ENCODE peak calls at places on chromosome 21, in five cellular contexts. U is H7, L is transverse colon, V is NCI-H1092, N is WTC11. B is an unnamed sample.

GRCh38 chr21:16305686-16306085 is 575.9 kb downstream of the USP25 start:
- DNase-seq in U (no peak), L (no peak), V (peak), N (no peak), B (no peak)

GRCh38 chr21:42527489-42528158 is 14.0 kb downstream of the SLC37A1 start:
- DNase-seq in U (no peak), L (no peak), V (no peak), N (no peak), B (no peak)

GRCh38 chr21:32307706-32308105 is 9.1 kb downstream of the MRAP start:
- DNase-seq in U (no peak), L (no peak), V (no peak), N (no peak), B (no peak)

GRCh38 chr21:31459457-31459856 is 115.4 kb upstream of the TIAM1 start:
- DNase-seq in U (no peak), L (no peak), V (no peak), N (no peak), B (no peak)

GRCh38 chr21:44395260-44395659 is 41.8 kb downstream of the TRPM2 start:
- DNase-seq in U (no peak), L (no peak), V (no peak), N (no peak), B (no peak)

GRCh38 chr21:42263591-42264131 is 44.7 kb downstream of the ABCG1 start:
- DNase-seq in U (peak), L (no peak), V (no peak), N (no peak), B (peak)

GRCh38 chr21:35652872-35653271 is 407.5 kb downstream of the SETD4 start:
- DNase-seq in U (no peak), L (no peak), V (no peak), N (no peak), B (no peak)

GRCh38 chr21:39388038-39388810 is 39.3 kb upstream of the HMGN1 start:
- DNase-seq in U (peak), L (peak), V (peak), N (peak), B (peak)

GRCh38 chr21:44443291-44443890 is 11.9 kb upstream of the LRRC3 start:
- DNase-seq in U (no peak), L (no peak), V (no peak), N (no peak), B (no peak)

GRCh38 chr21:29578306-29578705 is 279.6 kb downstream of the BACH1 start:
- DNase-seq in U (no peak), L (no peak), V (no peak), N (no peak), B (no peak)

GRCh38 chr21:15309022-15309590 is 244.3 kb upstream of the NRIP1 start:
- DNase-seq in U (no peak), L (no peak), V (no peak), N (no peak), B (no peak)

GRCh38 chr21:29029524-29029923 is 5.1 kb downstream of the USP16 start:
- DNase-seq in U (no peak), L (no peak), V (no peak), N (no peak), B (no peak)

GRCh38 chr21:45467221-45467779 is 62.3 kb downstream of the COL18A1 start:
- DNase-seq in U (no peak), L (no peak), V (no peak), N (no peak), B (no peak)

GRCh38 chr21:15141236-15141970 is 76.6 kb upstream of the NRIP1 start:
- DNase-seq in U (no peak), L (peak), V (peak), N (no peak), B (no peak)

GRCh38 chr21:40534886-40535285 is 312.1 kb downstream of the DSCAM start:
- DNase-seq in U (no peak), L (no peak), V (no peak), N (no peak), B (no peak)

GRCh38 chr21:24456358-24456757 is 1150.9 kb downstream of the MRPL39 start:
- DNase-seq in U (no peak), L (no peak), V (no peak), N (no peak), B (no peak)

GRCh38 chr21:29155118-29155932 is 24.9 kb downstream of the MAP3K7CL start:
- DNase-seq in U (peak), L (no peak), V (no peak), N (peak), B (no peak)

GRCh38 chr21:27104749-27105439 is 138.0 kb upstream of the ADAMTS5 start:
- DNase-seq in U (no peak), L (no peak), V (no peak), N (no peak), B (no peak)

GRCh38 chr21:31644648-31645047 is 14.8 kb upstream of the SOD1 start:
- DNase-seq in U (no peak), L (peak), V (no peak), N (no peak), B (no peak)